ENCODE peak calls at places on chromosomes 4 and X, in six cellular contexts. One of them, this sample, is unnamed.

GRCh38 chr4:77854431-77855111 is 8.1 kb upstream of the MRPL1 start:
- DNase-seq in lung: no peak
- DNase-seq in A549: no peak
- DNase-seq in hepatocyte: no peak
- DNase-seq in GM23338: no peak
- DNase-seq in tibial artery: no peak
- DNase-seq in this sample: no peak

GRCh38 chr4:124943938-124944337 is 231.4 kb upstream of the ANKRD50 start:
- DNase-seq in A549: no peak
- DNase-seq in tibial artery: no peak
- DNase-seq in lung: no peak
- DNase-seq in GM23338: peak
- DNase-seq in hepatocyte: no peak
- DNase-seq in this sample: no peak

GRCh38 chr4:128665514-128665913 is 144.0 kb upstream of the JADE1 start:
- DNase-seq in GM23338: no peak
- DNase-seq in hepatocyte: no peak
- DNase-seq in lung: no peak
- DNase-seq in A549: no peak
- DNase-seq in tibial artery: no peak
- DNase-seq in this sample: no peak

GRCh38 chr4:90960840-90961239 is 833.6 kb downstream of the CCSER1 start:
- DNase-seq in GM23338: peak
- DNase-seq in tibial artery: no peak
- DNase-seq in lung: no peak
- DNase-seq in A549: no peak
- DNase-seq in hepatocyte: no peak
- DNase-seq in this sample: no peak

GRCh38 chrX:107324493-107325310 is 118.3 kb downstream of the DNAAF6 start:
- DNase-seq in tibial artery: no peak
- DNase-seq in lung: no peak
- DNase-seq in GM23338: peak
- DNase-seq in hepatocyte: peak
- DNase-seq in A549: peak
- DNase-seq in this sample: peak

GRCh38 chr4:2413821-2414610 is 4.4 kb downstream of the ZFYVE28 start:
- DNase-seq in lung: no peak
- DNase-seq in tibial artery: no peak
- DNase-seq in A549: no peak
- DNase-seq in hepatocyte: no peak
- DNase-seq in GM23338: peak
- DNase-seq in this sample: no peak

GRCh38 chr4:158484173-158484885 is 37.4 kb upstream of the RXFP1 start:
- DNase-seq in A549: no peak
- DNase-seq in tibial artery: no peak
- DNase-seq in hepatocyte: no peak
- DNase-seq in GM23338: no peak
- DNase-seq in lung: no peak
- DNase-seq in this sample: no peak

GRCh38 chrX:42456301-42456700 is 321.7 kb downstream of the PPP1R2C start:
- DNase-seq in A549: no peak
- DNase-seq in hepatocyte: no peak
- DNase-seq in lung: no peak
- DNase-seq in tibial artery: no peak
- DNase-seq in GM23338: no peak
- DNase-seq in this sample: no peak

GRCh38 chrX:23578079-23578478 is 89.2 kb upstream of the PRDX4 start:
- DNase-seq in lung: no peak
- DNase-seq in tibial artery: no peak
- DNase-seq in GM23338: no peak
- DNase-seq in A549: no peak
- DNase-seq in hepatocyte: no peak
- DNase-seq in this sample: no peak

GRCh38 chr4:688695-689497 is at the start of gene SLC49A3:
- DNase-seq in lung: no peak
- DNase-seq in tibial artery: no peak
- DNase-seq in hepatocyte: peak
- DNase-seq in A549: no peak
- DNase-seq in GM23338: peak
- DNase-seq in this sample: no peak

GRCh38 chr4:2619459-2619858 is 83.0 kb downstream of the FAM193A start:
- DNase-seq in A549: no peak
- DNase-seq in lung: no peak
- DNase-seq in GM23338: peak
- DNase-seq in hepatocyte: no peak
- DNase-seq in tibial artery: no peak
- DNase-seq in this sample: no peak

GRCh38 chr4:187491421-187491820 is 504.1 kb upstream of the ZFP42 start:
- DNase-seq in lung: no peak
- DNase-seq in tibial artery: no peak
- DNase-seq in GM23338: no peak
- DNase-seq in hepatocyte: no peak
- DNase-seq in A549: no peak
- DNase-seq in this sample: no peak

GRCh38 chr4:116180056-116180690 is 905.2 kb downstream of the TRAM1L1 start:
- DNase-seq in tibial artery: no peak
- DNase-seq in hepatocyte: peak
- DNase-seq in GM23338: peak
- DNase-seq in lung: no peak
- DNase-seq in A549: peak
- DNase-seq in this sample: peak

GRCh38 chr4:146049802-146050201 is 111.2 kb upstream of the ZNF827 start:
- DNase-seq in lung: no peak
- DNase-seq in hepatocyte: no peak
- DNase-seq in GM23338: no peak
- DNase-seq in A549: no peak
- DNase-seq in tibial artery: no peak
- DNase-seq in this sample: no peak

GRCh38 chrX:48636286-48636685 is 39.0 kb downstream of the WDR13 start:
- DNase-seq in lung: no peak
- DNase-seq in GM23338: no peak
- DNase-seq in tibial artery: no peak
- DNase-seq in A549: no peak
- DNase-seq in hepatocyte: no peak
- DNase-seq in this sample: no peak

GRCh38 chrX:121365572-121366161 is 318.3 kb downstream of the GLUD2 start:
- DNase-seq in tibial artery: no peak
- DNase-seq in GM23338: no peak
- DNase-seq in lung: no peak
- DNase-seq in hepatocyte: peak
- DNase-seq in A549: no peak
- DNase-seq in this sample: no peak

GRCh38 chrX:25191403-25191802 is 175.6 kb upstream of the ARX start:
- DNase-seq in hepatocyte: no peak
- DNase-seq in lung: no peak
- DNase-seq in GM23338: peak
- DNase-seq in tibial artery: no peak
- DNase-seq in A549: peak
- DNase-seq in this sample: no peak
- TF ChIP-seq CTCF in hepatocyte: no peak
- TF ChIP-seq CTCF in lung: no peak
- TF ChIP-seq CTCF in GM23338: peak
- TF ChIP-seq CTCF in tibial artery: no peak
- TF ChIP-seq CTCF in A549: peak
- TF ChIP-seq CTCF in this sample: no peak

GRCh38 chr4:112895785-112896184 is 153.7 kb upstream of the ANK2 start:
- DNase-seq in tibial artery: no peak
- DNase-seq in lung: no peak
- DNase-seq in hepatocyte: no peak
- DNase-seq in GM23338: peak
- DNase-seq in A549: no peak
- DNase-seq in this sample: no peak

GRCh38 chr4:112896326-112896892 is 153.0 kb upstream of the ANK2 start:
- DNase-seq in A549: no peak
- DNase-seq in tibial artery: no peak
- DNase-seq in hepatocyte: no peak
- DNase-seq in GM23338: peak
- DNase-seq in lung: no peak
- DNase-seq in this sample: no peak

GRCh38 chr4:112898357-112899141 is 150.9 kb upstream of the ANK2 start:
- DNase-seq in tibial artery: no peak
- DNase-seq in lung: no peak
- DNase-seq in A549: no peak
- DNase-seq in hepatocyte: no peak
- DNase-seq in GM23338: peak
- DNase-seq in this sample: no peak

GRCh38 chr4:112894951-112895350 is 154.5 kb upstream of the ANK2 start:
- DNase-seq in GM23338: no peak
- DNase-seq in tibial artery: no peak
- DNase-seq in hepatocyte: no peak
- DNase-seq in lung: no peak
- DNase-seq in A549: no peak
- DNase-seq in this sample: no peak

DNA sequence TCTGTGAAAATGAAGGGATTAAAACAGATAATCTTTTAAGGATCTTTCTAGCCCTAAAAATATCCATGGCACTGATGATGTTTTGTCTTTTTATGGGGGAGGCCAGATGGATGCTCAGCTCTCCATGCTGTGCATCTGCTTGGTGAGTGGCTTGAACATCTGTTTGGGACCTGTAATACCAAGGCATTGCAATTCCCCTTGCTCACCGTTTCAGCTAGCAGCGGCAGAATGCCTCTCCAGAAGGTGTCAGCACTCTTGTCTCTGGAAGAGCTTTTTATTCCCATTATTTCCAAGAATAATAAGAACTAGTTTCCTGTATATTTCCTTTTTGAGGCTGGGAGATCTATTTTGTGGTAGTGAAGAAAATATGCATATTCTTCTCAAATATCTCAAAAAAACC is 151.9 kb upstream of the ANK2 start:
- DNase-seq in A549: no peak
- DNase-seq in GM23338: peak
- DNase-seq in tibial artery: no peak
- DNase-seq in lung: no peak
- DNase-seq in hepatocyte: no peak
- DNase-seq in this sample: no peak
- H3K27ac ChIP-seq in A549: no peak
- H3K27ac ChIP-seq in GM23338: no peak
- H3K27ac ChIP-seq in tibial artery: peak
- H3K27ac ChIP-seq in lung: no peak
- H3K27ac ChIP-seq in hepatocyte: no peak
- H3K27ac ChIP-seq in this sample: no peak

GRCh38 chr4:110163327-110164070 is 34.9 kb downstream of the ELOVL6 start:
- DNase-seq in tibial artery: no peak
- DNase-seq in hepatocyte: no peak
- DNase-seq in GM23338: no peak
- DNase-seq in A549: peak
- DNase-seq in lung: no peak
- DNase-seq in this sample: peak
- TF ChIP-seq CTCF in tibial artery: no peak
- TF ChIP-seq CTCF in hepatocyte: no peak
- TF ChIP-seq CTCF in GM23338: no peak
- TF ChIP-seq CTCF in A549: no peak
- TF ChIP-seq CTCF in lung: no peak
- TF ChIP-seq CTCF in this sample: no peak

GRCh38 chr4:76699911-76700310 is 198.0 kb downstream of the SOWAHB start:
- DNase-seq in lung: no peak
- DNase-seq in tibial artery: no peak
- DNase-seq in GM23338: no peak
- DNase-seq in hepatocyte: no peak
- DNase-seq in A549: no peak
- DNase-seq in this sample: no peak
- H3K27ac ChIP-seq in lung: no peak
- H3K27ac ChIP-seq in tibial artery: no peak
- H3K27ac ChIP-seq in GM23338: no peak
- H3K27ac ChIP-seq in hepatocyte: no peak
- H3K27ac ChIP-seq in A549: peak
- H3K27ac ChIP-seq in this sample: no peak

GRCh38 chr4:93867416-93868001 is 39.0 kb downstream of the ATOH1 start:
- DNase-seq in tibial artery: no peak
- DNase-seq in hepatocyte: no peak
- DNase-seq in lung: no peak
- DNase-seq in A549: no peak
- DNase-seq in GM23338: no peak
- DNase-seq in this sample: no peak

GRCh38 chr4:93870876-93871458 is 42.4 kb downstream of the ATOH1 start:
- DNase-seq in GM23338: no peak
- DNase-seq in tibial artery: no peak
- DNase-seq in hepatocyte: peak
- DNase-seq in lung: no peak
- DNase-seq in A549: no peak
- DNase-seq in this sample: no peak

DNA sequence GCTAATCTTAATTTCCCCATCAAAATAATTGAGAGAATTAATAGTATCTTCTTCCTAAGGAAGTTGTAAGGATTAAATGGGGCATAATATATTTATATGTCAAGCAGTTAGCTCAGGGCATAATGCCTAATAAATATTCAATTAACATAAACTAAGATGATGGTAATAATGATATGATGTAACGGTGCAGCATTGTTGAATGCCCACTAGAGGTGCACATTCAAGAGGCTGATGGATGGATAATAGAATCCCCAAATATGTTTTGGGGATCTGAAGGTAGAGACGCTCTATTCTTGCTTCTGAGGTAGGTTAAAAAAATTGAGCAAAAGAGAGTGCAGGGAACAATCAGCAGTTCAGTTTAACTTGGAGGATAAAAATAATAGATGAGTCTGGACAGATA is 37.1 kb downstream of the ATOH1 start:
- DNase-seq in A549: no peak
- DNase-seq in GM23338: no peak
- DNase-seq in hepatocyte: no peak
- DNase-seq in tibial artery: no peak
- DNase-seq in lung: no peak
- DNase-seq in this sample: no peak
- TF ChIP-seq CTCF in A549: no peak
- TF ChIP-seq CTCF in GM23338: peak
- TF ChIP-seq CTCF in hepatocyte: no peak
- TF ChIP-seq CTCF in tibial artery: no peak
- TF ChIP-seq CTCF in lung: no peak
- TF ChIP-seq CTCF in this sample: no peak

GRCh38 chrX:150465856-150466775 is 102.3 kb upstream of the MTM1 start:
- DNase-seq in A549: no peak
- DNase-seq in lung: no peak
- DNase-seq in tibial artery: peak
- DNase-seq in hepatocyte: no peak
- DNase-seq in GM23338: no peak
- DNase-seq in this sample: no peak
- H3K27ac ChIP-seq in A549: no peak
- H3K27ac ChIP-seq in lung: no peak
- H3K27ac ChIP-seq in tibial artery: peak
- H3K27ac ChIP-seq in hepatocyte: no peak
- H3K27ac ChIP-seq in GM23338: no peak
- H3K27ac ChIP-seq in this sample: no peak

This sample was measured in RWPE1.